ENCODE peak calls at places on chromosomes 11 and 22, in four cellular contexts. K is K562, N is H1, O is HepG2. Y is an unnamed sample.

GRCh38 chr11:4484310-4484709 is 1.9 kb downstream of the OR52K1 start:
- DNase-seq in K (no peak), N (no peak), O (no peak), Y (no peak)

GRCh38 chr11:66112041-66112491 is 42.0 kb downstream of the PACS1 start:
- DNase-seq in K (no peak), N (no peak), O (no peak), Y (no peak)

GRCh38 chr22:49965291-49966040 is 4.9 kb downstream of the PIM3 start:
- DNase-seq in K (no peak), N (no peak), O (no peak), Y (no peak)

GRCh38 chr11:68003846-68004550 is at the start of gene UNC93B1:
- DNase-seq in K (peak; percentile 91), N (no peak), O (peak; percentile 80), Y (no peak)

GRCh38 chr11:64074239-64074638 is 38.5 kb downstream of the FLRT1 start:
- DNase-seq in K (peak; percentile 80), N (no peak), O (no peak), Y (no peak)

GRCh38 chr11:110522456-110522855 is 92.7 kb downstream of the FDX1 start:
- DNase-seq in K (peak; percentile 3), N (no peak), O (no peak), Y (no peak)

GRCh38 chr22:39117585-39118191 is 20.6 kb downstream of the APOBEC3H start:
- DNase-seq in K (peak; percentile 30), N (no peak), O (peak; percentile 60), Y (peak; percentile 55)

GRCh38 chr11:96054870-96055705 is 131.2 kb upstream of the MTMR2 start:
- DNase-seq in K (peak; percentile 28), N (no peak), O (peak; percentile 44), Y (peak; percentile 26)

GRCh38 chr22:37546436-37547248 is 13.6 kb upstream of the CDC42EP1 start:
- DNase-seq in K (no peak), N (no peak), O (peak; percentile 67), Y (no peak)

GRCh38 chr11:20003357-20003756 is 156.9 kb downstream of the DBX1 start:
- DNase-seq in K (no peak), N (no peak), O (no peak), Y (no peak)

GRCh38 chr11:124841765-124842700 is 23.2 kb upstream of the ROBO3 start:
- DNase-seq in K (no peak), N (no peak), O (no peak), Y (no peak)

GRCh38 chr11:61955031-61955415 is 4.9 kb downstream of the BEST1 start:
- DNase-seq in K (peak; percentile 21), N (no peak), O (peak; percentile 59), Y (peak; percentile 70)

GRCh38 chr11:66333896-66334604 is 2.2 kb downstream of the RIN1 start:
- DNase-seq in K (no peak), N (no peak), O (no peak), Y (no peak)

GRCh38 chr11:43819926-43820325 is 60.7 kb upstream of the ALKBH3 start:
- DNase-seq in K (no peak), N (no peak), O (no peak), Y (no peak)

GRCh38 chr11:131056036-131056435 is 139.8 kb upstream of the SNX19 start:
- DNase-seq in K (no peak), N (no peak), O (no peak), Y (no peak)

GRCh38 chr22:25403752-25404471 is 160.6 kb upstream of the GRK3 start:
- DNase-seq in K (no peak), N (no peak), O (peak; percentile 15), Y (peak; percentile 29)

GRCh38 chr11:62592216-62592815 is 993 bp upstream of the TUT1 start:
- DNase-seq in K (no peak), N (no peak), O (no peak), Y (no peak)

GRCh38 chr11:38971141-38971540 is 2373.1 kb upstream of the RAG2 start:
- DNase-seq in K (no peak), N (no peak), O (no peak), Y (no peak)

GRCh38 chr11:36672815-36673450 is 74.9 kb upstream of the RAG2 start:
- DNase-seq in K (peak; percentile 32), N (no peak), O (peak; percentile 55), Y (peak; percentile 58)

GRCh38 chr11:73321342-73322110 is 13.4 kb downstream of the ARHGEF17 start:
- DNase-seq in K (no peak), N (no peak), O (no peak), Y (no peak)

GRCh38 chr11:63520606-63521170 is 14.8 kb downstream of the LGALS12 start:
- DNase-seq in K (no peak), N (no peak), O (no peak), Y (no peak)

GRCh38 chr11:79243412-79244174 is 197.2 kb downstream of the TENM4 start:
- DNase-seq in K (no peak), N (no peak), O (no peak), Y (peak; percentile 47)

GRCh38 chr22:49292909-49293308 is 534.8 kb downstream of the BRD1 start:
- DNase-seq in K (no peak), N (no peak), O (no peak), Y (no peak)

GRCh38 chr22:20155330-20156041 is 4.6 kb upstream of the CCDC188 start:
- DNase-seq in K (peak; percentile 80), N (no peak), O (peak; percentile 19), Y (no peak)

GRCh38 chr22:27093422-27093821 is 436.0 kb downstream of the MIAT start:
- DNase-seq in K (no peak), N (no peak), O (no peak), Y (no peak)

GRCh38 chr11:57314221-57314973 is 10.4 kb downstream of the TNKS1BP1 start:
- DNase-seq in K (no peak), N (no peak), O (no peak), Y (no peak)

GRCh38 chr11:20530942-20531703 is 68.3 kb upstream of the SLC6A5 start:
- DNase-seq in K (no peak), N (no peak), O (no peak), Y (peak; percentile 7)

GRCh38 chr11:1421291-1421690 is 31.6 kb downstream of the BRSK2 start:
- DNase-seq in K (no peak), N (no peak), O (no peak), Y (no peak)

GRCh38 chr11:86484164-86484794 is 109.6 kb downstream of the CCDC81 start:
- DNase-seq in K (peak; percentile 74), N (no peak), O (peak; percentile 81), Y (peak; percentile 97)

GRCh38 chr11:129852125-129852740 is 36.6 kb downstream of the TMEM45B start:
- DNase-seq in K (no peak), N (no peak), O (no peak), Y (no peak)

GRCh38 chr11:126564588-126564987 is 209.1 kb downstream of the ST3GAL4 start:
- DNase-seq in K (no peak), N (peak; percentile 39), O (no peak), Y (no peak)

GRCh38 chr11:126561327-126561893 is 205.9 kb downstream of the ST3GAL4 start:
- DNase-seq in K (peak; percentile 47), N (peak; percentile 46), O (peak; percentile 34), Y (peak; percentile 10)
- TF ChIP-seq PHF8 in K (no peak), N (no peak), O (no peak), Y (no peak)

GRCh38 chr11:103964390-103964789 is 72.0 kb upstream of the DDI1 start:
- DNase-seq in K (no peak), N (no peak), O (no peak), Y (no peak)

GRCh38 chr11:103953797-103954495 is 82.5 kb upstream of the DDI1 start:
- DNase-seq in K (no peak), N (no peak), O (no peak), Y (no peak)

GRCh38 chr11:103958475-103959215 is 77.8 kb upstream of the DDI1 start:
- DNase-seq in K (no peak), N (no peak), O (no peak), Y (no peak)

GRCh38 chr11:103961010-103961409 is 75.4 kb upstream of the DDI1 start:
- DNase-seq in K (no peak), N (no peak), O (no peak), Y (peak; percentile 43)

DNA sequence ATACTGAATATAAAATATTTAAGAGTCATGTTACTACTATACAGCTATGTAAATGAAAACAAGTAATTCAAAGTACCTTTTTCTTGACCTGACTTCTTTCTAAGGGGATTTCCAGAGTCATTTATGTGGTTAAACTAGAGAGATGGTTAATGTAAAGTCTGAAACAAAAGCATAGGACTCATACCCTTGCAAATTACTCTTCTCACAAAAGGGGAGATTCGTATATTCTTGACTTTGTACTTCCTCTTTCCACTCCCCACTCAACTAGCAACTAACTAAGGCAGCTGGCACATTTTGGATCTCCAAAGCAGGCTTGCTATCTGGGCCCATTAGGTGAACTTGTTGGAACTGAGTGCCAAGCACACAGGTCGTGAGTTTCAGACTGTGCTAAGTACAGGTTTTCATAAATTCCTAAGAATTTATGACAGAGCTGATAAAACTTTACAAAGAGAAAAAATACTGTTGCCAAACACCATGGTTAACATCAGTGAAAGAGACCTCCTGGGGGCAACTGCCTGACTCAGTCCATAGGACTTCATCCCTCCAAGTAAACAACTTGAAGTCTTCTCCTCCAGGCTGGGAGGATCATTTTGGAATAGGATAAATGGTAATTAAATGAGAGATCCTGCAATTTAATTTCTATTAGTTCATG is 77.0 kb upstream of the DDI1 start:
- DNase-seq in K (no peak), N (no peak), O (no peak), Y (no peak)
- TF ChIP-seq RNF2 in K (no peak), N (no peak), O (no peak), Y (no peak)

DNA sequence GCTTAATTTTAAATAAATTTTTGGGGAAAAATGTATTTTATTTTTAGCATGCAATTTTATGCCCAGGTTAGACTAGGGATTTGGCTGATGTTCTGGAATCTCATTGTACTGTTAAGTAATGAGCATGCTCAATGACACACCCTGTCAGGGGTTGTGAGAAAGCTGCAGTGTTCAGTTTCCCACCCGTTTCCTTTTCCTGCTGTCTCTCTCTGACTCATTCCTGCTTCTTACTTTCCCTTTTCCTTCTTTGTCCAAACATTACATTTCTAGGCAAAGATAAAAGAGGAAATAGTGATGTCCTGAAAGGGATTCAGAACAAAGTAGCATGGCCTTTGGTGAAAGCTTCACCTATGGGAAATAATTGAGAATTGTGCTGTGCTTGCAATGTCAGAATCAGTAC is 22.7 kb downstream of the OOSP3 start:
- DNase-seq in K (no peak), N (no peak), O (no peak), Y (no peak)
- TF ChIP-seq PHF8 in K (no peak), N (no peak), O (no peak), Y (no peak)

GRCh38 chr11:34649597-34649996 is 28.7 kb downstream of the EHF start:
- DNase-seq in K (no peak), N (no peak), O (no peak), Y (no peak)

GRCh38 chr11:34647131-34647530 is 26.2 kb downstream of the EHF start:
- DNase-seq in K (no peak), N (no peak), O (no peak), Y (no peak)

GRCh38 chr11:34647532-34647931 is 26.6 kb downstream of the EHF start:
- DNase-seq in K (no peak), N (no peak), O (no peak), Y (peak; percentile 37)

GRCh38 chr11:34646431-34646830 is 25.5 kb downstream of the EHF start:
- DNase-seq in K (no peak), N (no peak), O (no peak), Y (no peak)

GRCh38 chr11:34648036-34648435 is 27.1 kb downstream of the EHF start:
- DNase-seq in K (no peak), N (no peak), O (no peak), Y (no peak)
- TF ChIP-seq RNF2 in K (no peak), N (no peak), O (no peak), Y (no peak)

GRCh38 chr11:93493252-93493897 is 49.8 kb downstream of the SMCO4 start:
- DNase-seq in K (no peak), N (no peak), O (peak; percentile 79), Y (no peak)
- TF ChIP-seq PHF8 in K (no peak), N (no peak), O (no peak), Y (no peak)